ENCODE peak calls at places on chromosomes 2 and 18, in eight cellular contexts. One of them, this sample, is unnamed. For H3K4me1, the result is how much of the 10 kb centered on the place peaks cover.

GRCh38 chr2:223779877-223780276 is 57.5 kb downstream of the AP1S3 start:
- DNase-seq in mammary epithelial cell: peak
- DNase-seq in cardiac muscle cell: peak
- DNase-seq in thoracic aorta: no peak
- DNase-seq in heart right ventricle: no peak
- DNase-seq in kidney: no peak
- DNase-seq in body of pancreas: peak
- DNase-seq in tibial artery: no peak
- DNase-seq in this sample: no peak

GRCh38 chr18:3593381-3593903 is 143.5 kb downstream of the TGIF1 start:
- DNase-seq in mammary epithelial cell: peak
- DNase-seq in thoracic aorta: no peak
- DNase-seq in cardiac muscle cell: peak
- DNase-seq in tibial artery: no peak
- DNase-seq in kidney: no peak
- DNase-seq in heart right ventricle: no peak
- DNase-seq in body of pancreas: no peak
- DNase-seq in this sample: no peak

GRCh38 chr2:158602027-158602426 is 145.3 kb downstream of the PKP4 start:
- DNase-seq in body of pancreas: peak
- DNase-seq in kidney: no peak
- DNase-seq in thoracic aorta: no peak
- DNase-seq in cardiac muscle cell: no peak
- DNase-seq in heart right ventricle: no peak
- DNase-seq in mammary epithelial cell: no peak
- DNase-seq in tibial artery: no peak
- DNase-seq in this sample: no peak

GRCh38 chr2:69601179-69601612 is 42.3 kb downstream of the AAK1 start:
- DNase-seq in kidney: no peak
- DNase-seq in cardiac muscle cell: peak
- DNase-seq in thoracic aorta: no peak
- DNase-seq in body of pancreas: no peak
- DNase-seq in mammary epithelial cell: peak
- DNase-seq in heart right ventricle: no peak
- DNase-seq in tibial artery: no peak
- DNase-seq in this sample: no peak

GRCh38 chr2:88450925-88451575 is 1.4 kb downstream of the FOXI3 start:
- DNase-seq in heart right ventricle: no peak
- DNase-seq in tibial artery: peak
- DNase-seq in kidney: no peak
- DNase-seq in body of pancreas: no peak
- DNase-seq in thoracic aorta: no peak
- DNase-seq in cardiac muscle cell: no peak
- DNase-seq in mammary epithelial cell: no peak
- DNase-seq in this sample: no peak

GRCh38 chr18:35443434-35443833 is 54.3 kb downstream of the INO80C start:
- DNase-seq in cardiac muscle cell: no peak
- DNase-seq in mammary epithelial cell: no peak
- DNase-seq in thoracic aorta: no peak
- DNase-seq in kidney: no peak
- DNase-seq in body of pancreas: no peak
- DNase-seq in heart right ventricle: no peak
- DNase-seq in tibial artery: no peak
- DNase-seq in this sample: no peak

GRCh38 chr2:240412211-240412830 is 23.1 kb upstream of the GPC1 start:
- DNase-seq in mammary epithelial cell: no peak
- DNase-seq in thoracic aorta: no peak
- DNase-seq in heart right ventricle: no peak
- DNase-seq in kidney: peak
- DNase-seq in tibial artery: peak
- DNase-seq in body of pancreas: no peak
- DNase-seq in cardiac muscle cell: no peak
- DNase-seq in this sample: no peak

GRCh38 chr2:32479224-32479623 is 122.4 kb downstream of the BIRC6 start:
- DNase-seq in thoracic aorta: no peak
- DNase-seq in mammary epithelial cell: no peak
- DNase-seq in tibial artery: no peak
- DNase-seq in kidney: no peak
- DNase-seq in cardiac muscle cell: peak
- DNase-seq in body of pancreas: no peak
- DNase-seq in heart right ventricle: no peak
- DNase-seq in this sample: no peak

GRCh38 chr2:73059106-73059505 is 12.4 kb downstream of the SFXN5 start:
- DNase-seq in heart right ventricle: no peak
- DNase-seq in cardiac muscle cell: no peak
- DNase-seq in body of pancreas: no peak
- DNase-seq in thoracic aorta: no peak
- DNase-seq in mammary epithelial cell: no peak
- DNase-seq in tibial artery: no peak
- DNase-seq in kidney: no peak
- DNase-seq in this sample: no peak

GRCh38 chr18:8607776-8608682 is 1.2 kb upstream of the RAB12 start:
- DNase-seq in kidney: no peak
- DNase-seq in heart right ventricle: no peak
- DNase-seq in tibial artery: no peak
- DNase-seq in cardiac muscle cell: peak
- DNase-seq in body of pancreas: no peak
- DNase-seq in thoracic aorta: no peak
- DNase-seq in mammary epithelial cell: no peak
- DNase-seq in this sample: no peak

GRCh38 chr2:44291281-44292248 is 16.3 kb downstream of the SLC3A1 start:
- DNase-seq in mammary epithelial cell: peak
- DNase-seq in tibial artery: peak
- DNase-seq in cardiac muscle cell: peak
- DNase-seq in kidney: peak
- DNase-seq in body of pancreas: peak
- DNase-seq in thoracic aorta: no peak
- DNase-seq in heart right ventricle: no peak
- DNase-seq in this sample: peak

GRCh38 chr18:47870605-47871004 is 59.9 kb downstream of the SMAD2 start:
- DNase-seq in heart right ventricle: no peak
- DNase-seq in cardiac muscle cell: no peak
- DNase-seq in body of pancreas: no peak
- DNase-seq in kidney: no peak
- DNase-seq in tibial artery: no peak
- DNase-seq in thoracic aorta: no peak
- DNase-seq in mammary epithelial cell: peak
- DNase-seq in this sample: no peak

GRCh38 chr2:196169521-196169920 is 1.9 kb downstream of the STK17B start:
- DNase-seq in tibial artery: no peak
- DNase-seq in body of pancreas: no peak
- DNase-seq in mammary epithelial cell: no peak
- DNase-seq in kidney: no peak
- DNase-seq in thoracic aorta: no peak
- DNase-seq in cardiac muscle cell: no peak
- DNase-seq in heart right ventricle: no peak
- DNase-seq in this sample: no peak

GRCh38 chr2:120405769-120406119 is 59.8 kb downstream of the INHBB start:
- DNase-seq in heart right ventricle: no peak
- DNase-seq in thoracic aorta: no peak
- DNase-seq in kidney: no peak
- DNase-seq in cardiac muscle cell: no peak
- DNase-seq in tibial artery: no peak
- DNase-seq in mammary epithelial cell: no peak
- DNase-seq in body of pancreas: no peak
- DNase-seq in this sample: no peak

GRCh38 chr18:9828794-9829712 is 56.7 kb upstream of the TXNDC2 start:
- DNase-seq in heart right ventricle: no peak
- DNase-seq in kidney: no peak
- DNase-seq in mammary epithelial cell: no peak
- DNase-seq in cardiac muscle cell: no peak
- DNase-seq in thoracic aorta: no peak
- DNase-seq in tibial artery: no peak
- DNase-seq in body of pancreas: no peak
- DNase-seq in this sample: no peak

GRCh38 chr18:45839415-45840395 is 14.2 kb downstream of the SIGLEC15 start:
- DNase-seq in mammary epithelial cell: peak
- DNase-seq in body of pancreas: peak
- DNase-seq in kidney: no peak
- DNase-seq in heart right ventricle: no peak
- DNase-seq in tibial artery: no peak
- DNase-seq in cardiac muscle cell: peak
- DNase-seq in thoracic aorta: no peak
- DNase-seq in this sample: no peak

GRCh38 chr2:33589444-33589843 is 9.7 kb downstream of the FAM98A start:
- DNase-seq in body of pancreas: no peak
- DNase-seq in tibial artery: no peak
- DNase-seq in heart right ventricle: no peak
- DNase-seq in mammary epithelial cell: no peak
- DNase-seq in thoracic aorta: no peak
- DNase-seq in cardiac muscle cell: no peak
- DNase-seq in kidney: no peak
- DNase-seq in this sample: no peak
- TF ChIP-seq CTCF in body of pancreas: no peak
- TF ChIP-seq CTCF in tibial artery: no peak
- TF ChIP-seq CTCF in heart right ventricle: no peak
- TF ChIP-seq CTCF in mammary epithelial cell: no peak
- TF ChIP-seq CTCF in thoracic aorta: no peak
- TF ChIP-seq CTCF in cardiac muscle cell: no peak
- TF ChIP-seq CTCF in kidney: no peak
- TF ChIP-seq CTCF in this sample: no peak

GRCh38 chr2:46335966-46336436 is 38.8 kb downstream of the EPAS1 start:
- DNase-seq in thoracic aorta: no peak
- DNase-seq in kidney: no peak
- DNase-seq in heart right ventricle: no peak
- DNase-seq in mammary epithelial cell: no peak
- DNase-seq in body of pancreas: peak
- DNase-seq in cardiac muscle cell: no peak
- DNase-seq in tibial artery: no peak
- DNase-seq in this sample: no peak
- H3K4me1 ChIP-seq in thoracic aorta: half or more
- H3K4me1 ChIP-seq in kidney: half or more
- H3K4me1 ChIP-seq in heart right ventricle: half or more
- H3K4me1 ChIP-seq in mammary epithelial cell: half or more
- H3K4me1 ChIP-seq in body of pancreas: half or more
- H3K4me1 ChIP-seq in cardiac muscle cell: under half
- H3K4me1 ChIP-seq in tibial artery: half or more
- H3K4me1 ChIP-seq in this sample: half or more

GRCh38 chr2:224893848-224894247 is 148.4 kb downstream of the DOCK10 start:
- DNase-seq in mammary epithelial cell: no peak
- DNase-seq in thoracic aorta: no peak
- DNase-seq in kidney: no peak
- DNase-seq in tibial artery: no peak
- DNase-seq in heart right ventricle: no peak
- DNase-seq in body of pancreas: no peak
- DNase-seq in cardiac muscle cell: no peak
- DNase-seq in this sample: no peak
- H3K27ac ChIP-seq in mammary epithelial cell: no peak
- H3K27ac ChIP-seq in thoracic aorta: no peak
- H3K27ac ChIP-seq in kidney: no peak
- H3K27ac ChIP-seq in tibial artery: no peak
- H3K27ac ChIP-seq in heart right ventricle: no peak
- H3K27ac ChIP-seq in body of pancreas: no peak
- H3K27ac ChIP-seq in cardiac muscle cell: no peak
- H3K27ac ChIP-seq in this sample: no peak

GRCh38 chr18:957829-958228 is 53.2 kb downstream of the ADCYAP1 start:
- DNase-seq in heart right ventricle: no peak
- DNase-seq in thoracic aorta: no peak
- DNase-seq in cardiac muscle cell: no peak
- DNase-seq in body of pancreas: no peak
- DNase-seq in mammary epithelial cell: no peak
- DNase-seq in tibial artery: no peak
- DNase-seq in kidney: no peak
- DNase-seq in this sample: no peak

GRCh38 chr18:966095-967036 is 61.7 kb downstream of the ADCYAP1 start:
- DNase-seq in body of pancreas: no peak
- DNase-seq in kidney: no peak
- DNase-seq in tibial artery: no peak
- DNase-seq in cardiac muscle cell: peak
- DNase-seq in heart right ventricle: no peak
- DNase-seq in mammary epithelial cell: no peak
- DNase-seq in thoracic aorta: no peak
- DNase-seq in this sample: no peak

GRCh38 chr18:963276-963675 is 58.6 kb downstream of the ADCYAP1 start:
- DNase-seq in cardiac muscle cell: no peak
- DNase-seq in body of pancreas: no peak
- DNase-seq in mammary epithelial cell: no peak
- DNase-seq in tibial artery: no peak
- DNase-seq in heart right ventricle: no peak
- DNase-seq in thoracic aorta: no peak
- DNase-seq in kidney: no peak
- DNase-seq in this sample: no peak

GRCh38 chr18:959854-960253 is 55.2 kb downstream of the ADCYAP1 start:
- DNase-seq in body of pancreas: no peak
- DNase-seq in tibial artery: no peak
- DNase-seq in cardiac muscle cell: peak
- DNase-seq in kidney: no peak
- DNase-seq in mammary epithelial cell: no peak
- DNase-seq in heart right ventricle: no peak
- DNase-seq in thoracic aorta: no peak
- DNase-seq in this sample: no peak

DNA sequence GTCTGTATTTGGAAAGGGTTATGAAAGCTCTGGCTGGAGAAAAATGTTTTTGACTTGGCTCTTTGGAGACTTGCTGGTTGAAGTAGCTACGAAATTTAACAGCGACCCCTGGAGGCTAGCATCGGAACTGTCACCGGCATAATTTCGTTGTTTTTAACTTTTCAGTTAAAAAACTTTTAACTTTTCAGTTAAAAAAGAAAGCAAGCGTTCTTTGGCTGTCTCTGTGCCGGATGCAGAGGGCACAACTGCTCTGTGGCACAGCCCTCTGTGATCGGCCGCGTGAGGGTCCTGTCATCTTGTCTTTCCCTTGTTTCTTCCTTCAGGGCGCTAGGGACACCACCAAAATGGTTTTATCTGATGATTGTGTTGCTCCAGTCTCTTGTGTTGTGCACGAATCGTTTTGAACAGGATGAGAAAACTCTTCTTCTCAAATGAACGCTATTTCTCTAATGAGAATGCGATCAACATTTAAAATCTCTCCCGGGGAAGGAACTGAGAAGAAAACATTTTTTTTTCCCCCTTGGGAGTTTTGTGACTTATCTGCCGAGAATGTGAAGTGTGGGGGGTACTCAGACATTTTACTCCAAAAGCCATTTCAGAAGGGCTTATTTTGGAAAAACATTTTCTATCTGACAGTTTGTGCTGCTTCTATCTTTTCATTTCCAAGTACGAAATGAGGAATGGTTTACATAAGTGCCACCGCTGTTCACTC is 57.1 kb downstream of the ADCYAP1 start:
- DNase-seq in body of pancreas: peak
- DNase-seq in heart right ventricle: peak
- DNase-seq in kidney: peak
- DNase-seq in thoracic aorta: no peak
- DNase-seq in tibial artery: no peak
- DNase-seq in cardiac muscle cell: peak
- DNase-seq in mammary epithelial cell: no peak
- DNase-seq in this sample: peak
- TF ChIP-seq CTCF in body of pancreas: peak
- TF ChIP-seq CTCF in heart right ventricle: peak
- TF ChIP-seq CTCF in kidney: peak
- TF ChIP-seq CTCF in thoracic aorta: peak
- TF ChIP-seq CTCF in tibial artery: peak
- TF ChIP-seq CTCF in cardiac muscle cell: peak
- TF ChIP-seq CTCF in mammary epithelial cell: peak
- TF ChIP-seq CTCF in this sample: peak

GRCh38 chr2:96524482-96525210 is 11.9 kb upstream of the ARID5A start:
- DNase-seq in thoracic aorta: no peak
- DNase-seq in kidney: no peak
- DNase-seq in heart right ventricle: no peak
- DNase-seq in mammary epithelial cell: no peak
- DNase-seq in cardiac muscle cell: no peak
- DNase-seq in body of pancreas: no peak
- DNase-seq in tibial artery: no peak
- DNase-seq in this sample: no peak
- H3K4me1 ChIP-seq in thoracic aorta: under half
- H3K4me1 ChIP-seq in kidney: under half
- H3K4me1 ChIP-seq in heart right ventricle: under half
- H3K4me1 ChIP-seq in mammary epithelial cell: under half
- H3K4me1 ChIP-seq in cardiac muscle cell: under half
- H3K4me1 ChIP-seq in body of pancreas: under half
- H3K4me1 ChIP-seq in tibial artery: under half
- H3K4me1 ChIP-seq in this sample: under half